ENCODE peak calls at places on chromosomes 2 and 18, in ten cellular contexts. W is ovary, Z is endothelial cell, T is psoas muscle, N is glutamatergic neuron, R is heart left ventricle, U is cardiac fibroblast, O is GM10248, F is A549, E is HL-60. D is an unnamed sample.

GRCh38 chr2:43309935-43310334 is 83.5 kb upstream of the ZFP36L2 start:
- DNase-seq in W (no peak), Z (no peak), T (no peak), N (no peak), R (no peak), U (no peak), O (no peak), F (no peak), E (no peak), D (no peak)

GRCh38 chr2:218264773-218265601 is 4.2 kb downstream of the GPBAR1 start:
- DNase-seq in W (peak), Z (no peak), T (no peak), N (no peak), R (no peak), U (no peak), O (no peak), F (no peak), E (no peak), D (no peak)

GRCh38 chr18:3624818-3625716 is 175.1 kb downstream of the TGIF1 start:
- DNase-seq in W (no peak), Z (no peak), T (peak), N (no peak), R (peak), U (peak), O (no peak), F (peak), E (no peak), D (peak)

GRCh38 chr2:11406492-11407381 is 59.2 kb downstream of the E2F6 start:
- DNase-seq in W (peak), Z (no peak), T (peak), N (no peak), R (no peak), U (peak), O (no peak), F (no peak), E (no peak), D (no peak)

GRCh38 chr2:29139152-29139551 is 23.9 kb downstream of the CLIP4 start:
- DNase-seq in W (no peak), Z (no peak), T (no peak), N (no peak), R (no peak), U (peak), O (no peak), F (no peak), E (no peak), D (no peak)

GRCh38 chr18:13369756-13370510 is 151.4 kb downstream of the LDLRAD4 start:
- DNase-seq in W (no peak), Z (no peak), T (no peak), N (no peak), R (no peak), U (no peak), O (no peak), F (peak), E (no peak), D (no peak)

GRCh38 chr2:225233234-225233633 is 166.3 kb upstream of the NYAP2 start:
- DNase-seq in W (no peak), Z (no peak), T (no peak), N (no peak), R (no peak), U (no peak), O (no peak), F (no peak), E (no peak), D (no peak)

GRCh38 chr18:21134895-21135294 is 23.3 kb upstream of the ROCK1 start:
- DNase-seq in W (no peak), Z (no peak), T (no peak), N (no peak), R (no peak), U (peak), O (no peak), F (no peak), E (peak), D (peak)

GRCh38 chr2:240774856-240775255 is 45.2 kb downstream of the KIF1A start:
- DNase-seq in W (no peak), Z (no peak), T (no peak), N (no peak), R (no peak), U (no peak), O (no peak), F (no peak), E (no peak), D (no peak)

GRCh38 chr2:149334156-149334555 is 3.8 kb downstream of the LYPD6 start:
- DNase-seq in W (no peak), Z (no peak), T (no peak), N (no peak), R (no peak), U (no peak), O (no peak), F (no peak), E (no peak), D (no peak)

GRCh38 chr2:9844581-9844980 is 1.3 kb downstream of the TAF1B start:
- DNase-seq in W (no peak), Z (no peak), T (no peak), N (no peak), R (no peak), U (peak), O (peak), F (no peak), E (no peak), D (no peak)

GRCh38 chr2:177543007-177543760 is 150.6 kb downstream of the AGPS start:
- DNase-seq in W (no peak), Z (no peak), T (peak), N (no peak), R (no peak), U (peak), O (no peak), F (no peak), E (no peak), D (no peak)

GRCh38 chr2:181459646-181460045 is 2.5 kb downstream of the ITGA4 start:
- DNase-seq in W (no peak), Z (no peak), T (no peak), N (no peak), R (no peak), U (peak), O (no peak), F (no peak), E (no peak), D (no peak)

GRCh38 chr18:80068571-80069272 is 34.5 kb downstream of the RBFA start:
- DNase-seq in W (no peak), Z (no peak), T (no peak), N (no peak), R (no peak), U (no peak), O (no peak), F (no peak), E (no peak), D (no peak)

GRCh38 chr2:225889452-225889851 is 489.9 kb downstream of the NYAP2 start:
- DNase-seq in W (no peak), Z (peak), T (no peak), N (no peak), R (no peak), U (peak), O (peak), F (peak), E (peak), D (no peak)

GRCh38 chr18:48662021-48662661 is 123.3 kb downstream of the CTIF start:
- DNase-seq in W (no peak), Z (no peak), T (no peak), N (no peak), R (no peak), U (peak), O (no peak), F (peak), E (peak), D (no peak)

GRCh38 chr2:105395691-105396090 is 3.2 kb downstream of the FHL2 start:
- DNase-seq in W (peak), Z (no peak), T (no peak), N (no peak), R (no peak), U (no peak), O (no peak), F (no peak), E (no peak), D (no peak)

GRCh38 chr2:68235090-68235489 is 17.2 kb downstream of the PPP3R1 start:
- DNase-seq in W (no peak), Z (no peak), T (no peak), N (no peak), R (no peak), U (no peak), O (no peak), F (no peak), E (no peak), D (no peak)

GRCh38 chr2:207143474-207144190 is 22.1 kb downstream of the KLF7 start:
- DNase-seq in W (peak), Z (peak), T (peak), N (peak), R (peak), U (peak), O (no peak), F (no peak), E (peak), D (peak)

GRCh38 chr2:26384183-26384582 is 17.5 kb upstream of the DRC1 start:
- DNase-seq in W (no peak), Z (no peak), T (no peak), N (no peak), R (no peak), U (no peak), O (no peak), F (no peak), E (no peak), D (no peak)

GRCh38 chr18:36127866-36128845 is 984 bp downstream of the SLC39A6 start:
- DNase-seq in W (peak), Z (peak), T (no peak), N (peak), R (no peak), U (peak), O (no peak), F (no peak), E (no peak), D (no peak)

GRCh38 chr18:53950545-53950944 is 273.9 kb downstream of the MBD2 start:
- DNase-seq in W (no peak), Z (no peak), T (no peak), N (no peak), R (no peak), U (no peak), O (no peak), F (no peak), E (no peak), D (no peak)

GRCh38 chr2:81087646-81088045 is 783.1 kb upstream of the LRRTM1 start:
- DNase-seq in W (no peak), Z (no peak), T (no peak), N (peak), R (no peak), U (no peak), O (no peak), F (no peak), E (no peak), D (no peak)

GRCh38 chr2:159557437-159558034 is 58.8 kb downstream of the BAZ2B start:
- DNase-seq in W (no peak), Z (no peak), T (no peak), N (no peak), R (no peak), U (peak), O (no peak), F (no peak), E (peak), D (no peak)

GRCh38 chr18:76532875-76533274 is 37.8 kb upstream of the ZNF516 start:
- DNase-seq in W (no peak), Z (no peak), T (no peak), N (no peak), R (no peak), U (no peak), O (no peak), F (no peak), E (no peak), D (no peak)

GRCh38 chr2:78718031-78718430 is 307.5 kb upstream of the REG3G start:
- DNase-seq in W (no peak), Z (no peak), T (no peak), N (no peak), R (no peak), U (no peak), O (no peak), F (no peak), E (no peak), D (no peak)

GRCh38 chr2:2775018-2775417 is 443.9 kb upstream of the MYT1L start:
- DNase-seq in W (no peak), Z (no peak), T (no peak), N (no peak), R (no peak), U (no peak), O (no peak), F (no peak), E (no peak), D (no peak)

GRCh38 chr2:147382322-147382948 is 462.4 kb upstream of the ACVR2A start:
- DNase-seq in W (no peak), Z (no peak), T (peak), N (no peak), R (no peak), U (no peak), O (no peak), F (no peak), E (no peak), D (no peak)

GRCh38 chr18:24727685-24728084 is 267.2 kb downstream of the HRH4 start:
- DNase-seq in W (no peak), Z (no peak), T (no peak), N (no peak), R (no peak), U (no peak), O (no peak), F (no peak), E (no peak), D (no peak)
- TF ChIP-seq CTCF in W (no peak), Z (no peak), T (no peak), N (no peak), R (no peak), U (no peak), O (no peak), F (no peak), E (no peak), D (no peak)

GRCh38 chr2:170462433-170463205 is 252.5 kb upstream of the SP5 start:
- DNase-seq in W (no peak), Z (no peak), T (no peak), N (peak), R (no peak), U (no peak), O (no peak), F (no peak), E (no peak), D (no peak)

GRCh38 chr2:170465241-170465640 is 249.9 kb upstream of the SP5 start:
- DNase-seq in W (no peak), Z (no peak), T (no peak), N (no peak), R (no peak), U (peak), O (no peak), F (no peak), E (no peak), D (no peak)

GRCh38 chr2:170464268-170464667 is 250.9 kb upstream of the SP5 start:
- DNase-seq in W (no peak), Z (no peak), T (no peak), N (no peak), R (no peak), U (no peak), O (no peak), F (no peak), E (no peak), D (no peak)

GRCh38 chr2:170463206-170463537 is 252.0 kb upstream of the SP5 start:
- DNase-seq in W (no peak), Z (no peak), T (no peak), N (no peak), R (no peak), U (no peak), O (no peak), F (no peak), E (no peak), D (no peak)

GRCh38 chr2:170461875-170462274 is 253.3 kb upstream of the SP5 start:
- DNase-seq in W (no peak), Z (no peak), T (no peak), N (no peak), R (no peak), U (no peak), O (no peak), F (no peak), E (no peak), D (no peak)
- TF ChIP-seq CTCF in W (no peak), Z (no peak), T (no peak), N (no peak), R (no peak), U (no peak), O (no peak), F (no peak), E (no peak), D (no peak)

GRCh38 chr2:62250239-62250638 is 54.3 kb downstream of the B3GNT2 start:
- DNase-seq in W (no peak), Z (no peak), T (no peak), N (no peak), R (no peak), U (no peak), O (no peak), F (no peak), E (no peak), D (no peak)
- TF ChIP-seq CTCF in W (no peak), Z (no peak), T (no peak), N (no peak), R (no peak), U (no peak), O (no peak), F (no peak), E (no peak), D (no peak)

DNA sequence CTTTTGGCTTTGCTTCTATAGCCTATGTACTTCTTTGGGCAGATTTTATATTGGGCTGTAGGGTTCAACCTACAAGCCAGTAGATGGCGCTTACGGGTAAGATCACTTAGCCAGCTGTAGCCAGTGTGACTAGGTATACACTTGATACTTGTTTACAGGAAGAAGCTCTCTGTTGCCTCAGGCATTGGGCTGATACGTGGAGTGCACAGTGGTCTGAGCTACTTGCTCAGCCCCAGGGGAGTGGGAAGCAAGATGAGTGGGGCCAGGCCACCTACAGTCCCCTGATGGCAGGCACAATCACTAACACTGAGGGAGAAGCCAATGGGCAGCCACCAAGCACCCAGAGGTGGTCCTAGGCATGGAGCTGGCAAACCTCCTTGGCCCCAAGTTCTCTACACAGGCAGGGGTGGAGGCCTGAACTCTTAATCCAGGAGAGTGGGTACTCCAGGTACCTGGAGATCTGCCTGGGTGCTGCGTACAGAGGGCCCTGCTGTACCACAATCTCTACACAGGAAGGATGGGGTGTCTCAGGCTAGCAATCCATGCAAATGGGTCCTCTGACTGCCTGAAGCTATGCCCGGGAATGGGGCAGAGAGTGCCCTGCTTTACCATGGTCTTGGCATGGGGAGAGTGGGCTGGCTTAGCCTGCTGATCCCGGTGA is 122.2 kb downstream of the NCOA1 start:
- DNase-seq in W (no peak), Z (peak), T (no peak), N (no peak), R (no peak), U (peak), O (peak), F (no peak), E (peak), D (peak)
- TF ChIP-seq CTCF in W (no peak), Z (peak), T (peak), N (peak), R (no peak), U (peak), O (peak), F (peak), E (peak), D (peak)